ENCODE peak calls at places on chromosomes 7 and 10, in ten cellular contexts. R, H, L, D, N, W, I, T, Z and Q are unnamed samples.

GRCh38 chr10:112330607-112331160 is 43.2 kb upstream of the ACSL5 start:
- DNase-seq in R (no peak), H (no peak), L (no peak), D (no peak), N (no peak), W (no peak), I (no peak), T (no peak), Z (no peak), Q (no peak)

GRCh38 chr7:129612112-129613015 is 844 bp downstream of the NRF1 start:
- DNase-seq in R (peak), H (peak), L (no peak), D (peak), N (no peak), W (no peak), I (peak), T (no peak), Z (peak), Q (peak)

GRCh38 chr10:77188511-77188910 is 449.1 kb downstream of the KCNMA1 start:
- DNase-seq in R (no peak), H (peak), L (no peak), D (no peak), N (no peak), W (no peak), I (no peak), T (no peak), Z (no peak), Q (no peak)

GRCh38 chr7:1787241-1787640 is 117.2 kb downstream of the ELFN1 start:
- DNase-seq in R (no peak), H (no peak), L (no peak), D (no peak), N (no peak), W (no peak), I (no peak), T (no peak), Z (no peak), Q (no peak)

GRCh38 chr10:133245439-133246235 is 8.0 kb downstream of the VENTX start:
- DNase-seq in R (no peak), H (no peak), L (no peak), D (no peak), N (no peak), W (no peak), I (no peak), T (no peak), Z (peak), Q (no peak)

GRCh38 chr7:28542410-28542809 is 130.1 kb downstream of the CREB5 start:
- DNase-seq in R (no peak), H (no peak), L (no peak), D (no peak), N (no peak), W (no peak), I (no peak), T (no peak), Z (no peak), Q (no peak)

GRCh38 chr10:62244785-62245595 is 23.7 kb downstream of the RTKN2 start:
- DNase-seq in R (no peak), H (peak), L (no peak), D (peak), N (peak), W (no peak), I (no peak), T (peak), Z (peak), Q (peak)

GRCh38 chr7:133545613-133546012 is 292.7 kb downstream of the EXOC4 start:
- DNase-seq in R (no peak), H (peak), L (no peak), D (no peak), N (no peak), W (no peak), I (no peak), T (no peak), Z (no peak), Q (no peak)

GRCh38 chr7:29163854-29164253 is 17.5 kb upstream of the CPVL start:
- DNase-seq in R (no peak), H (no peak), L (no peak), D (no peak), N (no peak), W (no peak), I (no peak), T (no peak), Z (no peak), Q (no peak)

GRCh38 chr10:1074063-1074747 is 18.0 kb downstream of the WDR37 start:
- DNase-seq in R (no peak), H (no peak), L (no peak), D (no peak), N (no peak), W (no peak), I (no peak), T (no peak), Z (no peak), Q (no peak)
- TF ChIP-seq CTCF in R (no peak), H (no peak), L (no peak), D (peak), N (no peak), W (no peak), I (peak), T (no peak), Z (no peak), Q (peak)

GRCh38 chr7:91137969-91138368 is 126.3 kb upstream of the FZD1 start:
- DNase-seq in R (no peak), H (no peak), L (no peak), D (no peak), N (no peak), W (no peak), I (no peak), T (no peak), Z (no peak), Q (no peak)
- TF ChIP-seq CTCF in R (no peak), H (no peak), L (no peak), D (no peak), N (no peak), W (no peak), I (no peak), T (no peak), Z (no peak), Q (no peak)

GRCh38 chr10:14810969-14811953 is 26.6 kb downstream of the CDNF start:
- DNase-seq in R (no peak), H (no peak), L (no peak), D (no peak), N (no peak), W (no peak), I (no peak), T (no peak), Z (no peak), Q (no peak)
- TF ChIP-seq CTCF in R (no peak), H (no peak), L (no peak), D (no peak), N (no peak), W (no peak), I (no peak), T (no peak), Z (no peak), Q (no peak)

GRCh38 chr7:17966706-17967105 is 26.4 kb upstream of the SNX13 start:
- DNase-seq in R (no peak), H (no peak), L (no peak), D (no peak), N (no peak), W (no peak), I (no peak), T (no peak), Z (no peak), Q (no peak)

GRCh38 chr7:17968791-17969715 is 28.8 kb upstream of the SNX13 start:
- DNase-seq in R (no peak), H (no peak), L (no peak), D (no peak), N (no peak), W (no peak), I (no peak), T (no peak), Z (no peak), Q (no peak)

GRCh38 chr7:17965600-17965999 is 25.3 kb upstream of the SNX13 start:
- DNase-seq in R (no peak), H (peak), L (no peak), D (no peak), N (no peak), W (no peak), I (no peak), T (no peak), Z (no peak), Q (no peak)

GRCh38 chr7:17976952-17977351 is 36.7 kb upstream of the SNX13 start:
- DNase-seq in R (no peak), H (no peak), L (no peak), D (no peak), N (no peak), W (no peak), I (no peak), T (no peak), Z (no peak), Q (no peak)

DNA sequence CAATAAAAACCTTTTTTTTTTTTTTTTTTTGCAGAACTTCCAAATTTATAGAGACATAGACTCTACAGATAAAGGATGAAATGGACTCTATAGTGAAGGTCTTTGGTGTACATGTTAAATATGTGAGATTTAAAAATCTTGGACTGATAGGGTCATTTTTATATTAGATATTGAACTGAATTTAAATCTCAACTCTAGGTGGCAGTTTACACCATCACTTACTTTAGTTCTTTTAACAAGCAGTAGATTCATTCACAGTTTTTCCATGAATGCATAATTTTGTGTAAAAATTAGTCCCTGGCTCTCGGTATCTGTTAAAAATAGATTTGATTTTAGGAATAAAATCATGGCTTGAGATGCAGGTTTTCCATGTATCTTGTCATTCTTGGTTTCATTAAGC is 31.1 kb upstream of the SNX13 start:
- DNase-seq in R (no peak), H (peak), L (no peak), D (no peak), N (no peak), W (no peak), I (no peak), T (no peak), Z (no peak), Q (no peak)
- TF ChIP-seq CTCF in R (no peak), H (no peak), L (peak), D (no peak), N (no peak), W (peak), I (peak), T (no peak), Z (no peak), Q (no peak)

DNA sequence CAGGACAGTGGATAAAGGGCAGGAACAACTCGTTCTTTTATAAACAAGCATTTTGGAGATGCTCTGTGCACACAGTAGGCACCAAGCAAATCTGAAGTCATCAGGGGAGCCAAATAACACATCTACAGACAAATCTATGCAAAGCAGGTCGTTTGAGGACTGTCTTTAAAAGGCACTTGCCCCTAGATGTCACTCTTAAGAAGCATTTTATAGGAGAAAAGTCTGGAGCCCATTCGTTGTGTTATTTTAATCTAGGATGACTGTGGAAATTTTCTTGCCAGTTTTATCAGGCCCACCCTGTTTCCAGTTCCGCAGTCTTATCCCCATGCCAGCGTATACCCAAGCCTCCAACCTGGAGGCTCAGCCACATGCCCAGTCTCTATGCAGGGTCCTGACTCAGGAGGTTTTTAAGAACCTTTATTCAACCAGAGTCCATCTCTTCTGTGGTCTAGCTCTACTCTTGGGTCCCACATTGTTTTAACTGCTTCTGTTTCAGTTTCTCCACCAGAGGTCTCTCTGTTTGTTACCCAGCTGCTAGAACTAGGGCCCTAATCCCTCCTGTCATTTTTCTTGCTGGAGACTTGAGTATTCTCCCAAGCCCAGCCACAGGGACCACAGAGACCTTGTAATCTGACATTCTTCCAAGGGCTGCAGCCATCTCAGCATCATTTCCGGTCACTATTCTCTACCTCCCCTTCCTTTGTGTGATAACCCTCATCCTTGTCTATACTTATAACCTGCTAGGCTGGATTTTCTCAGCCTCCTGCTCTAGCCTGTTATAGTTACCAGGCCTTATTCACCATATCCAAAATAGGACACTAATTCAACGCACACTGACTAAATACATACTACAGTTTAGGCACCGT is 26.7 kb downstream of the PIK3CG start:
- DNase-seq in R (no peak), H (no peak), L (no peak), D (no peak), N (no peak), W (no peak), I (no peak), T (no peak), Z (no peak), Q (no peak)
- TF ChIP-seq CTCF in R (no peak), H (no peak), L (no peak), D (peak), N (no peak), W (no peak), I (no peak), T (no peak), Z (no peak), Q (no peak)

GRCh38 chr10:124460144-124460543 is 1.5 kb upstream of the LHPP start:
- DNase-seq in R (no peak), H (no peak), L (no peak), D (no peak), N (no peak), W (no peak), I (no peak), T (no peak), Z (no peak), Q (no peak)

GRCh38 chr10:124459395-124459794 is 2.2 kb upstream of the LHPP start:
- DNase-seq in R (no peak), H (no peak), L (no peak), D (no peak), N (no peak), W (no peak), I (no peak), T (no peak), Z (no peak), Q (no peak)

GRCh38 chr10:124462348-124462695 is 699 bp downstream of the LHPP start:
- DNase-seq in R (no peak), H (no peak), L (no peak), D (no peak), N (no peak), W (no peak), I (no peak), T (no peak), Z (no peak), Q (no peak)

GRCh38 chr10:124464028-124464751 is 2.6 kb downstream of the LHPP start:
- DNase-seq in R (no peak), H (no peak), L (no peak), D (no peak), N (no peak), W (no peak), I (no peak), T (no peak), Z (no peak), Q (no peak)

GRCh38 chr10:124461642-124462347 is at the start of gene LHPP:
- DNase-seq in R (peak), H (peak), L (peak), D (peak), N (peak), W (peak), I (peak), T (peak), Z (peak), Q (peak)
- TF ChIP-seq CTCF in R (peak), H (no peak), L (no peak), D (no peak), N (peak), W (no peak), I (peak), T (peak), Z (no peak), Q (no peak)

GRCh38 chr10:129658673-129659072 is 191.6 kb downstream of the MGMT start:
- DNase-seq in R (no peak), H (peak), L (no peak), D (no peak), N (no peak), W (no peak), I (no peak), T (no peak), Z (no peak), Q (no peak)
- TF ChIP-seq CTCF in R (no peak), H (peak), L (peak), D (peak), N (peak), W (no peak), I (peak), T (no peak), Z (no peak), Q (peak)

GRCh38 chr7:84113286-84113685 is 81.3 kb downstream of the SEMA3A start:
- DNase-seq in R (no peak), H (no peak), L (no peak), D (no peak), N (no peak), W (no peak), I (no peak), T (no peak), Z (no peak), Q (no peak)

GRCh38 chr7:84113906-84114875 is 80.4 kb downstream of the SEMA3A start:
- DNase-seq in R (no peak), H (no peak), L (no peak), D (no peak), N (no peak), W (no peak), I (no peak), T (no peak), Z (no peak), Q (no peak)

GRCh38 chr7:84111842-84112241 is 82.7 kb downstream of the SEMA3A start:
- DNase-seq in R (no peak), H (no peak), L (no peak), D (no peak), N (no peak), W (no peak), I (no peak), T (no peak), Z (no peak), Q (no peak)

GRCh38 chr7:84110400-84110799 is 84.2 kb downstream of the SEMA3A start:
- DNase-seq in R (no peak), H (no peak), L (no peak), D (no peak), N (no peak), W (no peak), I (no peak), T (no peak), Z (no peak), Q (no peak)

GRCh38 chr7:84112771-84113170 is 81.8 kb downstream of the SEMA3A start:
- DNase-seq in R (no peak), H (no peak), L (no peak), D (no peak), N (no peak), W (no peak), I (no peak), T (no peak), Z (no peak), Q (no peak)
- TF ChIP-seq CTCF in R (no peak), H (no peak), L (no peak), D (no peak), N (no peak), W (no peak), I (no peak), T (no peak), Z (no peak), Q (no peak)

DNA sequence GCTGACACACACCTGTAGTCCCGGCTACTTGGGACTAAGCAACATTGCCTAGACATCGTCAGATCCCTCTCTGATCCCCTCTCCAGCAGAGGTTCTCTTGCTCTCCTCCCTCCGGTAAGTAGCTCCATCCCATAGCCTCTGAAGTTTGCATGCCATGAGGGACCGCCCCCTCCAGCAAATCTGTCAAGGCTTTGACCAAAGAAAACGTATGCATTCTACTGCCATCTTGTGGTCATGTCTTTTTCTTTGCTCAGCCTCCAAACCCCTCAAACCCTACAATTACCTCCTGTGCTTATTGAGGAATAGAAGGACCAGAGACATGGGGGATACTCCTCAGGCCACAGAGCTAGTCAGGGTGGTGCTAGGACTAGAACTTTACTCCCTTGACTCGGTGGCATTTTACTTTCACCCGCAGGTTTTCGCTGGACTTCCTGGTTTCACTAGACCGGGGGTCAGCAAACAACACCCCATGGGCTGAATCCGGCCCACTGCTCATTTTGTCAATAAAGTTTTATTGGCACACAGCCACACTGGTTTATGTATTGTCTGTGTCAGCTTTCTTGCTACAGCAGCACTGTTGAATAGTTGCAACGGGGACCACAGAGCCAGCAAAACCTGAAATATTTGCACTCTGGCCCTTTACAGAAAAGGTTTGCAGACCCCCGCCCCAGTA is 202.6 kb upstream of the FOXK1 start:
- DNase-seq in R (no peak), H (peak), L (no peak), D (peak), N (peak), W (no peak), I (no peak), T (no peak), Z (no peak), Q (peak)
- TF ChIP-seq CTCF in R (no peak), H (peak), L (no peak), D (peak), N (peak), W (no peak), I (peak), T (no peak), Z (peak), Q (no peak)